ENCODE peak calls at places on chromosomes 16 and 17, in six cellular contexts. O is MM.1S, R is OCI-LY7, C is GM23248, G is HCT116, V is SK-N-SH. K is an unnamed sample. For H3K9me2, the result is how much of the 10 kb centered on the place peaks cover.

GRCh38 chr16:55699616-55700015 is 43.8 kb downstream of the SLC6A2 start:
- DNase-seq in G (no peak), C (no peak), V (no peak), O (no peak), R (no peak), K (no peak)

GRCh38 chr16:58269526-58269925 is 25.3 kb downstream of the PRSS54 start:
- DNase-seq in V (no peak), O (no peak), G (no peak), R (no peak), C (no peak), K (no peak)

GRCh38 chr17:82009413-82009812 is 13.3 kb downstream of the CENPX start:
- DNase-seq in O (no peak), R (no peak), C (no peak), G (no peak), V (no peak), K (no peak)

GRCh38 chr16:65333298-65333697 is 211.4 kb upstream of the CDH11 start:
- DNase-seq in V (no peak), C (no peak), R (no peak), O (no peak), G (no peak), K (no peak)

GRCh38 chr17:2309338-2310143 is 5.8 kb downstream of the SRR start:
- DNase-seq in C (peak), V (no peak), G (no peak), R (no peak), O (no peak), K (no peak)

GRCh38 chr17:34182036-34182803 is 72.9 kb upstream of the CCL2 start:
- DNase-seq in G (no peak), V (peak), C (no peak), O (no peak), R (no peak), K (no peak)

GRCh38 chr16:50540711-50541007 is 7.5 kb upstream of the NKD1 start:
- DNase-seq in R (no peak), G (no peak), C (no peak), V (no peak), O (no peak), K (no peak)

GRCh38 chr17:63701477-63702222 is 1.7 kb upstream of the LIMD2 start:
- DNase-seq in V (no peak), R (peak), C (no peak), O (no peak), G (no peak), K (no peak)

GRCh38 chr16:86375370-86375769 is 135.0 kb upstream of the FOXF1 start:
- DNase-seq in C (peak), V (no peak), R (no peak), G (no peak), O (no peak), K (no peak)

GRCh38 chr17:56819431-56820145 is 14.1 kb downstream of the C17orf67 start:
- DNase-seq in V (peak), O (peak), C (peak), R (peak), G (peak), K (peak)

GRCh38 chr17:82053556-82054263 is 2.0 kb downstream of the GPS1 start:
- DNase-seq in C (no peak), O (no peak), G (no peak), V (no peak), R (no peak), K (no peak)

GRCh38 chr17:74959826-74960738 is 12.5 kb downstream of the HID1 start:
- DNase-seq in C (peak), G (no peak), V (no peak), R (no peak), O (no peak), K (no peak)

GRCh38 chr16:23064642-23065041 is 84.6 kb downstream of the USP31 start:
- DNase-seq in G (no peak), V (no peak), C (no peak), R (no peak), O (no peak), K (no peak)

GRCh38 chr16:87956771-87957279 is 5.6 kb downstream of the BANP start:
- DNase-seq in G (no peak), R (peak), O (no peak), V (no peak), C (peak), K (peak)

GRCh38 chr17:78839762-78840529 is 668 bp downstream of the USP36 start:
- DNase-seq in O (peak), R (peak), V (peak), G (no peak), C (peak), K (peak)

GRCh38 chr17:70702683-70703255 is 533.4 kb downstream of the KCNJ2 start:
- DNase-seq in G (no peak), C (no peak), V (no peak), R (no peak), O (no peak), K (no peak)

GRCh38 chr17:70699408-70699807 is 530.1 kb downstream of the KCNJ2 start:
- DNase-seq in R (no peak), G (no peak), C (no peak), O (no peak), V (no peak), K (no peak)
- H3K9me2 ChIP-seq in R (under half), G (under half), C (under half), O (under half), V (under half), K (under half)

GRCh38 chr17:27442702-27443101 is 13.5 kb upstream of the KSR1 start:
- DNase-seq in O (no peak), G (no peak), R (no peak), V (no peak), C (no peak), K (no peak)

GRCh38 chr17:27443491-27443890 is 12.8 kb upstream of the KSR1 start:
- DNase-seq in R (no peak), G (no peak), O (no peak), C (no peak), V (no peak), K (no peak)

GRCh38 chr17:27438631-27439030 is 17.6 kb upstream of the KSR1 start:
- DNase-seq in O (no peak), C (no peak), G (no peak), V (no peak), R (no peak), K (no peak)

GRCh38 chr17:27433521-27433920 is 22.7 kb upstream of the KSR1 start:
- DNase-seq in G (no peak), V (no peak), O (no peak), R (no peak), C (no peak), K (no peak)

GRCh38 chr17:27439342-27439741 is 16.9 kb upstream of the KSR1 start:
- DNase-seq in G (no peak), R (no peak), C (no peak), V (no peak), O (no peak), K (no peak)
- H3K9me2 ChIP-seq in G (under half), R (under half), C (under half), V (under half), O (under half), K (under half)

GRCh38 chr17:67544364-67544763 is 167.3 kb downstream of the PITPNC1 start:
- DNase-seq in R (no peak), C (no peak), O (no peak), V (no peak), G (no peak), K (no peak)
- H3K9me2 ChIP-seq in R (under half), C (under half), O (under half), V (under half), G (under half), K (under half)

GRCh38 chr16:1981972-1982574 is 804 bp upstream of the NOXO1 start:
- DNase-seq in O (no peak), R (no peak), C (no peak), V (no peak), G (no peak), K (no peak)
- H3K9me2 ChIP-seq in O (under half), R (under half), C (under half), V (under half), G (under half), K (under half)

GRCh38 chr16:21949713-21950260 is 3.4 kb upstream of the UQCRC2 start:
- DNase-seq in R (no peak), O (no peak), V (no peak), C (no peak), G (no peak), K (no peak)
- H3K9me2 ChIP-seq in R (under half), O (under half), V (under half), C (under half), G (under half), K (under half)

DNA sequence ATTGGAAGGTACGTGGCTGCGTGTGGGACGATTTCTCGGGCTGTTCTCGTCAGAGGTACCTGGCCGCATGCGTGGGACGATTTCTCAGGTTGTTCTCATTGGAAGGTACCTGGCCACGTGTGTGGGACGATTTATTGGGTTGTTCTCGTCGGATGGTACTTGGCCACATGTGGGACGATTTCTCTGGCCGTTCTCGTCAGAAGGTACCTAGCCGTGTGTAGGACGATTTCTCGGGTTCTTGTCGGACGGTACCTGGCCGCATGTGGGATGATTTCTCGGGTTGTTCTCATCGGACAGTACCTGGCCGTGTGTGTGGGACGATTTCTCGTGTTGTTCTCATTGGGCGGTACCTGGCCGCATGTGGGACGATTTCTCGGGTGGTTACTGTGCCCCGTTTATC is 50.1 kb upstream of the GNG13 start:
- DNase-seq in V (no peak), R (no peak), C (no peak), O (no peak), G (no peak), K (no peak)
- H3K9me2 ChIP-seq in V (under half), R (under half), C (under half), O (under half), G (under half), K (under half)

GRCh38 chr16:70740919-70741778 is 55.3 kb upstream of the MTSS2 start:
- DNase-seq in C (peak), O (no peak), V (no peak), R (no peak), G (no peak), K (no peak)
- H3K9me2 ChIP-seq in C (under half), O (under half), V (under half), R (under half), G (under half), K (under half)

GRCh38 chr17:48051278-48051677 is 3.1 kb downstream of the NFE2L1 start:
- DNase-seq in R (no peak), V (no peak), C (no peak), O (no peak), G (no peak), K (no peak)
- H3K9me2 ChIP-seq in R (under half), V (under half), C (under half), O (under half), G (under half), K (under half)

DNA sequence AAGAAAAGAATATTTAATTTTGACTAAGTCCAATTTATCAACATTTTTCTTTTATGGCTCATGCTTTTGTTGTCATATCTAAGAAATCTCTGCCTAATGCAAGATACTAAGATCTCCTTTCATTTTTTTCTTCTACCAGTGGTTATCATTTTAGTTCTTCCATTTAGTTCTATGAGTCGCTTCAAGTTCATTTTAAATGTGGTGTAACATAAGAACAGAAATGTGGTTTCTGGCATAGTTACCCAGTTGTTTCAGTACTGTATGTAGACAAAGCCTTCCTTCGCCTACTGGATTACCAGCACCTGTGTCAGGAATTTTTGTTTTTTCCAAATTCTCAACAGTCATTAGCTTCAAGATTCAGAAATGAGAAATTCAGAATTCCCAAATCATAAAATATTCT is 175.7 kb downstream of the PARN start:
- DNase-seq in G (no peak), R (no peak), C (peak), O (no peak), V (no peak), K (no peak)
- H3K9me2 ChIP-seq in G (under half), R (under half), C (under half), O (under half), V (under half), K (under half)